ENCODE peak calls at places on chromosome 13, in seven cellular contexts. One of them, this sample, is unnamed.

GRCh38 chr13:68872338-68872737 is 1235.3 kb upstream of the ATXN8OS start:
- DNase-seq in mesendoderm: no peak
- DNase-seq in H9: no peak
- DNase-seq in H1: no peak
- DNase-seq in neuronal stem cell: no peak
- DNase-seq in IMR-90: no peak
- DNase-seq in trophoblast cell: no peak
- DNase-seq in this sample: no peak

GRCh38 chr13:89755729-89756492 is 1591.6 kb upstream of the MIR17HG start:
- DNase-seq in mesendoderm: peak
- DNase-seq in H9: no peak
- DNase-seq in H1: no peak
- DNase-seq in neuronal stem cell: no peak
- DNase-seq in IMR-90: no peak
- DNase-seq in trophoblast cell: no peak
- DNase-seq in this sample: no peak

GRCh38 chr13:93882086-93882651 is 597.3 kb downstream of the DCT start:
- DNase-seq in mesendoderm: no peak
- DNase-seq in H9: no peak
- DNase-seq in H1: no peak
- DNase-seq in neuronal stem cell: no peak
- DNase-seq in IMR-90: peak
- DNase-seq in trophoblast cell: no peak
- DNase-seq in this sample: peak

GRCh38 chr13:24746618-24747247 is 17.2 kb upstream of the RNF17 start:
- DNase-seq in mesendoderm: peak
- DNase-seq in H9: peak
- DNase-seq in H1: no peak
- DNase-seq in neuronal stem cell: peak
- DNase-seq in IMR-90: no peak
- DNase-seq in trophoblast cell: no peak
- DNase-seq in this sample: peak

GRCh38 chr13:30881191-30881651 is 24.9 kb upstream of the MEDAG start:
- DNase-seq in mesendoderm: no peak
- DNase-seq in H9: no peak
- DNase-seq in H1: no peak
- DNase-seq in neuronal stem cell: no peak
- DNase-seq in IMR-90: no peak
- DNase-seq in trophoblast cell: no peak
- DNase-seq in this sample: no peak

GRCh38 chr13:45540864-45541263 is 74.7 kb downstream of the ERICH6B start:
- DNase-seq in mesendoderm: no peak
- DNase-seq in H9: no peak
- DNase-seq in H1: no peak
- DNase-seq in neuronal stem cell: no peak
- DNase-seq in IMR-90: no peak
- DNase-seq in trophoblast cell: no peak
- DNase-seq in this sample: no peak

GRCh38 chr13:74015137-74015536 is 119.1 kb downstream of the KLF12 start:
- DNase-seq in mesendoderm: peak
- DNase-seq in H9: no peak
- DNase-seq in H1: no peak
- DNase-seq in neuronal stem cell: no peak
- DNase-seq in IMR-90: peak
- DNase-seq in trophoblast cell: no peak
- DNase-seq in this sample: no peak

GRCh38 chr13:79211377-79211776 is 194.7 kb downstream of the RBM26 start:
- DNase-seq in mesendoderm: no peak
- DNase-seq in H9: no peak
- DNase-seq in H1: no peak
- DNase-seq in neuronal stem cell: no peak
- DNase-seq in IMR-90: no peak
- DNase-seq in trophoblast cell: no peak
- DNase-seq in this sample: no peak

GRCh38 chr13:97279913-97280312 is 57.8 kb downstream of the MBNL2 start:
- DNase-seq in mesendoderm: no peak
- DNase-seq in H9: no peak
- DNase-seq in H1: no peak
- DNase-seq in neuronal stem cell: no peak
- DNase-seq in IMR-90: peak
- DNase-seq in trophoblast cell: no peak
- DNase-seq in this sample: peak

GRCh38 chr13:72144625-72145024 is 277.6 kb upstream of the DACH1 start:
- DNase-seq in mesendoderm: no peak
- DNase-seq in H9: no peak
- DNase-seq in H1: no peak
- DNase-seq in neuronal stem cell: no peak
- DNase-seq in IMR-90: no peak
- DNase-seq in trophoblast cell: no peak
- DNase-seq in this sample: no peak

GRCh38 chr13:72141845-72142470 is 275.0 kb upstream of the DACH1 start:
- DNase-seq in mesendoderm: no peak
- DNase-seq in H9: no peak
- DNase-seq in H1: no peak
- DNase-seq in neuronal stem cell: no peak
- DNase-seq in IMR-90: no peak
- DNase-seq in trophoblast cell: no peak
- DNase-seq in this sample: no peak

GRCh38 chr13:72146816-72147215 is 279.8 kb upstream of the DACH1 start:
- DNase-seq in mesendoderm: no peak
- DNase-seq in H9: no peak
- DNase-seq in H1: no peak
- DNase-seq in neuronal stem cell: no peak
- DNase-seq in IMR-90: no peak
- DNase-seq in trophoblast cell: no peak
- DNase-seq in this sample: no peak

GRCh38 chr13:72149701-72150100 is 282.7 kb upstream of the DACH1 start:
- DNase-seq in mesendoderm: no peak
- DNase-seq in H9: no peak
- DNase-seq in H1: no peak
- DNase-seq in neuronal stem cell: no peak
- DNase-seq in IMR-90: no peak
- DNase-seq in trophoblast cell: no peak
- DNase-seq in this sample: no peak

DNA sequence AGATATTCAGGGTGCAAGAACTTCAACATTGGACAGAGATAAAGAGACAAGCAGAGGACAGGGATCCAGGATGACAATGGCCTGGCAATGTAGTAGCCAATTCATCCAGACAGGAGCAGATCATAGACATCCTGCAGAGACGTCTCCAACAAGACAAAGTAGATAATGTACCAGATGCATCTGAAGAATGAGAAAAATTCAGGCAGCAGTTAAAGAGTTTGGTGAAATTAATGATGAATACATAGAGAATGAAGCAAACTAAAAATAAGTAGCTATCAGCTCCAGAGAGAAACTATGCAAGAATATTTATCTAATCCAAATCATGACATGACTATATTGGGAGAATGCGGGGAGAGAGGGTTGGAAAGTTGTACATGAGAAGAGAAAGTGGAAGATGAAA is 278.4 kb upstream of the DACH1 start:
- DNase-seq in mesendoderm: no peak
- DNase-seq in H9: no peak
- DNase-seq in H1: no peak
- DNase-seq in neuronal stem cell: no peak
- DNase-seq in IMR-90: no peak
- DNase-seq in trophoblast cell: peak
- DNase-seq in this sample: peak
- H3K18ac ChIP-seq in mesendoderm: no peak
- H3K18ac ChIP-seq in H9: no peak
- H3K18ac ChIP-seq in H1: no peak
- H3K18ac ChIP-seq in neuronal stem cell: no peak
- H3K18ac ChIP-seq in IMR-90: no peak
- H3K18ac ChIP-seq in trophoblast cell: no peak
- H3K18ac ChIP-seq in this sample: no peak

GRCh38 chr13:71171740-71172139 is 695.3 kb downstream of the DACH1 start:
- DNase-seq in mesendoderm: peak
- DNase-seq in H9: no peak
- DNase-seq in H1: no peak
- DNase-seq in neuronal stem cell: no peak
- DNase-seq in IMR-90: no peak
- DNase-seq in trophoblast cell: peak
- DNase-seq in this sample: no peak

GRCh38 chr13:71169125-71169524 is 697.9 kb downstream of the DACH1 start:
- DNase-seq in mesendoderm: no peak
- DNase-seq in H9: no peak
- DNase-seq in H1: no peak
- DNase-seq in neuronal stem cell: no peak
- DNase-seq in IMR-90: no peak
- DNase-seq in trophoblast cell: no peak
- DNase-seq in this sample: no peak
- H3K18ac ChIP-seq in mesendoderm: no peak
- H3K18ac ChIP-seq in H9: no peak
- H3K18ac ChIP-seq in H1: no peak
- H3K18ac ChIP-seq in neuronal stem cell: no peak
- H3K18ac ChIP-seq in IMR-90: no peak
- H3K18ac ChIP-seq in trophoblast cell: no peak
- H3K18ac ChIP-seq in this sample: no peak

GRCh38 chr13:37138169-37138568 is 32.7 kb upstream of the CSNK1A1L start:
- DNase-seq in mesendoderm: peak
- DNase-seq in H9: peak
- DNase-seq in H1: peak
- DNase-seq in neuronal stem cell: no peak
- DNase-seq in IMR-90: no peak
- DNase-seq in trophoblast cell: peak
- DNase-seq in this sample: no peak
- H3K18ac ChIP-seq in mesendoderm: no peak
- H3K18ac ChIP-seq in H9: no peak
- H3K18ac ChIP-seq in H1: no peak
- H3K18ac ChIP-seq in neuronal stem cell: no peak
- H3K18ac ChIP-seq in IMR-90: no peak
- H3K18ac ChIP-seq in trophoblast cell: no peak
- H3K18ac ChIP-seq in this sample: no peak

GRCh38 chr13:42061943-42062342 is 13.5 kb downstream of the DGKH start:
- DNase-seq in mesendoderm: no peak
- DNase-seq in H9: no peak
- DNase-seq in H1: no peak
- DNase-seq in neuronal stem cell: no peak
- DNase-seq in IMR-90: no peak
- DNase-seq in trophoblast cell: no peak
- DNase-seq in this sample: no peak
- H3K18ac ChIP-seq in mesendoderm: no peak
- H3K18ac ChIP-seq in H9: no peak
- H3K18ac ChIP-seq in H1: no peak
- H3K18ac ChIP-seq in neuronal stem cell: no peak
- H3K18ac ChIP-seq in IMR-90: no peak
- H3K18ac ChIP-seq in trophoblast cell: no peak
- H3K18ac ChIP-seq in this sample: no peak

GRCh38 chr13:27131906-27132305 is 39.7 kb downstream of the USP12 start:
- DNase-seq in mesendoderm: no peak
- DNase-seq in H9: no peak
- DNase-seq in H1: no peak
- DNase-seq in neuronal stem cell: no peak
- DNase-seq in IMR-90: no peak
- DNase-seq in trophoblast cell: no peak
- DNase-seq in this sample: no peak

GRCh38 chr13:27132538-27132937 is 39.1 kb downstream of the USP12 start:
- DNase-seq in mesendoderm: no peak
- DNase-seq in H9: no peak
- DNase-seq in H1: no peak
- DNase-seq in neuronal stem cell: no peak
- DNase-seq in IMR-90: no peak
- DNase-seq in trophoblast cell: no peak
- DNase-seq in this sample: no peak

GRCh38 chr13:27128825-27129627 is 42.6 kb downstream of the USP12 start:
- DNase-seq in mesendoderm: no peak
- DNase-seq in H9: no peak
- DNase-seq in H1: no peak
- DNase-seq in neuronal stem cell: no peak
- DNase-seq in IMR-90: no peak
- DNase-seq in trophoblast cell: peak
- DNase-seq in this sample: no peak

GRCh38 chr13:27130223-27131015 is 41.2 kb downstream of the USP12 start:
- DNase-seq in mesendoderm: no peak
- DNase-seq in H9: no peak
- DNase-seq in H1: no peak
- DNase-seq in neuronal stem cell: no peak
- DNase-seq in IMR-90: peak
- DNase-seq in trophoblast cell: no peak
- DNase-seq in this sample: no peak

DNA sequence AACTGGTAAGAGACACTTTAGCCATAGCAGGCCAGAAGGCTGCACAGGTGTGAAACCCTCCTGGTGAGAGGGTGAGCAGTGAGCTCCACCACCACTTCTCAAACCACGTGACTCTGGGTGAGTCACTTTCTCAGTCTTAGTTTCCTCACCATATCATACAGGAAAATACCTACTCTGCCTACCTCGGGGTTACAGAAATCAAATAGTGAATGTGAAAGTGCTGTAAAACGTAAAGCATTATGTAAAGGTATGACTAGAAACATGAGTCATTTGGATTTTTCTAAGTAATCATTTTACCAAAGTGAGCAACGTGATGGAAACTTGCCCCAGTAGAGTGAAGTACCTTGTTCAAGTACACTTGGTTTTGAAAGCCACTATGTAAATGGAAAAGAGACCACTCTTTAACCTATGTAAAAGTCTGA is 40.4 kb downstream of the USP12 start:
- DNase-seq in mesendoderm: peak
- DNase-seq in H9: peak
- DNase-seq in H1: no peak
- DNase-seq in neuronal stem cell: no peak
- DNase-seq in IMR-90: peak
- DNase-seq in trophoblast cell: peak
- DNase-seq in this sample: no peak
- H3K18ac ChIP-seq in mesendoderm: no peak
- H3K18ac ChIP-seq in H9: no peak
- H3K18ac ChIP-seq in H1: no peak
- H3K18ac ChIP-seq in neuronal stem cell: no peak
- H3K18ac ChIP-seq in IMR-90: peak
- H3K18ac ChIP-seq in trophoblast cell: no peak
- H3K18ac ChIP-seq in this sample: no peak

This sample was measured in mesenchymal stem cell.